ENCODE peak calls at places on chromosomes 5 and 9, in six cellular contexts. One of them, this sample, is unnamed.

GRCh38 chr5:145473032-145473642 is 362.0 kb downstream of the PRELID2 start:
- DNase-seq in AG04449: no peak
- DNase-seq in cardiac muscle cell: peak; percentile 19
- DNase-seq in cardiac fibroblast: peak; percentile 17
- DNase-seq in nephron progenitor cell: no peak
- DNase-seq in Caco-2: no peak
- DNase-seq in this sample: peak; percentile 41

GRCh38 chr5:82777106-82777505 is 300.1 kb downstream of the TMEM167A start:
- DNase-seq in Caco-2: no peak
- DNase-seq in AG04449: no peak
- DNase-seq in nephron progenitor cell: no peak
- DNase-seq in cardiac muscle cell: no peak
- DNase-seq in cardiac fibroblast: no peak
- DNase-seq in this sample: no peak

GRCh38 chr5:128687930-128688329 is 149.9 kb upstream of the FBN2 start:
- DNase-seq in cardiac muscle cell: no peak
- DNase-seq in AG04449: no peak
- DNase-seq in cardiac fibroblast: no peak
- DNase-seq in Caco-2: no peak
- DNase-seq in nephron progenitor cell: no peak
- DNase-seq in this sample: no peak

GRCh38 chr9:107707915-107708441 is 218.4 kb upstream of the KLF4 start:
- DNase-seq in cardiac fibroblast: peak; percentile 47
- DNase-seq in Caco-2: no peak
- DNase-seq in cardiac muscle cell: no peak
- DNase-seq in AG04449: no peak
- DNase-seq in nephron progenitor cell: no peak
- DNase-seq in this sample: peak; percentile 60

GRCh38 chr9:16460711-16461110 is 409.8 kb downstream of the BNC2 start:
- DNase-seq in cardiac fibroblast: no peak
- DNase-seq in nephron progenitor cell: no peak
- DNase-seq in Caco-2: no peak
- DNase-seq in AG04449: no peak
- DNase-seq in cardiac muscle cell: no peak
- DNase-seq in this sample: no peak

GRCh38 chr9:12426198-12426864 is 266.9 kb upstream of the TYRP1 start:
- DNase-seq in cardiac muscle cell: peak; percentile 52
- DNase-seq in nephron progenitor cell: no peak
- DNase-seq in cardiac fibroblast: peak; percentile 21
- DNase-seq in AG04449: no peak
- DNase-seq in Caco-2: no peak
- DNase-seq in this sample: no peak

GRCh38 chr9:135551031-135551430 is 5.1 kb downstream of the OBP2A start:
- DNase-seq in AG04449: no peak
- DNase-seq in cardiac muscle cell: no peak
- DNase-seq in Caco-2: no peak
- DNase-seq in nephron progenitor cell: no peak
- DNase-seq in cardiac fibroblast: no peak
- DNase-seq in this sample: no peak

GRCh38 chr9:120545691-120546565 is 34.0 kb downstream of the CDK5RAP2 start:
- DNase-seq in nephron progenitor cell: no peak
- DNase-seq in Caco-2: no peak
- DNase-seq in cardiac muscle cell: no peak
- DNase-seq in AG04449: no peak
- DNase-seq in cardiac fibroblast: no peak
- DNase-seq in this sample: no peak

GRCh38 chr5:141878186-141878770 is at the start of gene PCDH1:
- DNase-seq in cardiac fibroblast: peak; percentile 50
- DNase-seq in Caco-2: no peak
- DNase-seq in AG04449: no peak
- DNase-seq in nephron progenitor cell: peak; percentile 65
- DNase-seq in cardiac muscle cell: peak; percentile 74
- DNase-seq in this sample: peak; percentile 13

GRCh38 chr9:88396836-88397577 is 8.8 kb downstream of the SPIN1 start:
- DNase-seq in AG04449: no peak
- DNase-seq in cardiac fibroblast: peak; percentile 67
- DNase-seq in nephron progenitor cell: no peak
- DNase-seq in cardiac muscle cell: no peak
- DNase-seq in Caco-2: no peak
- DNase-seq in this sample: peak; percentile 47

GRCh38 chr5:96146675-96147074 is 185.0 kb upstream of the ELL2 start:
- DNase-seq in cardiac muscle cell: no peak
- DNase-seq in AG04449: peak; percentile 60
- DNase-seq in nephron progenitor cell: no peak
- DNase-seq in cardiac fibroblast: peak; percentile 63
- DNase-seq in Caco-2: peak; percentile 45
- DNase-seq in this sample: peak; percentile 94

GRCh38 chr9:109064963-109065701 is 51.8 kb upstream of the CTNNAL1 start:
- DNase-seq in cardiac muscle cell: no peak
- DNase-seq in Caco-2: peak; percentile 67
- DNase-seq in AG04449: no peak
- DNase-seq in cardiac fibroblast: no peak
- DNase-seq in nephron progenitor cell: no peak
- DNase-seq in this sample: peak; percentile 27

GRCh38 chr5:88736494-88736893 is 146.5 kb downstream of the MEF2C start:
- DNase-seq in nephron progenitor cell: no peak
- DNase-seq in Caco-2: no peak
- DNase-seq in cardiac muscle cell: no peak
- DNase-seq in cardiac fibroblast: no peak
- DNase-seq in AG04449: no peak
- DNase-seq in this sample: no peak

GRCh38 chr5:1431021-1431811 is 14.0 kb downstream of the SLC6A3 start:
- DNase-seq in cardiac muscle cell: no peak
- DNase-seq in Caco-2: peak; percentile 26
- DNase-seq in nephron progenitor cell: no peak
- DNase-seq in cardiac fibroblast: no peak
- DNase-seq in AG04449: no peak
- DNase-seq in this sample: no peak

GRCh38 chr9:35996358-35996970 is 38.5 kb upstream of the OR2S2 start:
- DNase-seq in nephron progenitor cell: no peak
- DNase-seq in Caco-2: no peak
- DNase-seq in AG04449: no peak
- DNase-seq in cardiac fibroblast: peak; percentile 44
- DNase-seq in cardiac muscle cell: peak; percentile 36
- DNase-seq in this sample: peak; percentile 32

GRCh38 chr9:101350285-101350684 is 34.5 kb downstream of the BAAT start:
- DNase-seq in Caco-2: no peak
- DNase-seq in AG04449: no peak
- DNase-seq in cardiac fibroblast: no peak
- DNase-seq in cardiac muscle cell: no peak
- DNase-seq in nephron progenitor cell: no peak
- DNase-seq in this sample: no peak

GRCh38 chr9:120919639-120920494 is 6.7 kb downstream of the TRAF1 start:
- DNase-seq in cardiac muscle cell: no peak
- DNase-seq in cardiac fibroblast: no peak
- DNase-seq in Caco-2: no peak
- DNase-seq in nephron progenitor cell: no peak
- DNase-seq in AG04449: no peak
- DNase-seq in this sample: no peak

DNA sequence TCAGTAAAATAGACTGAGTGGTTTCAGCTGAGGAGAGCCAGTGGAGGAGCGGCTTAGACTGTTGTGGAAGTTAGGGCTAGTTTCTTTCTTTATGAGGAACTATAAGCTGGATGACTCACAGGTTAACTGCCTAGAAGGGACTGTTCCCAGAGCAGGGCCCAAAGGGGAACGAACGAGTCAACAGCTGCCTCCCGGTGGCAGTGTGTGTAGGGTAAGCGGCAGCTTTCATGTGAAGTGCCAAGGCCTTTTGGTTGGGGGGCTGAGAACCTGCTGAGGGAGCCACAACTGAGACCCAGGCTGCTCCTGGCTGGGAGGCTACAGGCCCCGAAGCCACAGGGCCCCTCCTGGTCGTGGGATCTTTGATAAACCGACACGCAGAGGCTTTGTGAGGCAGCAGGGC is 7.0 kb downstream of the SQSTM1 start:
- DNase-seq in cardiac fibroblast: no peak
- DNase-seq in nephron progenitor cell: no peak
- DNase-seq in Caco-2: no peak
- DNase-seq in cardiac muscle cell: no peak
- DNase-seq in AG04449: no peak
- DNase-seq in this sample: peak; percentile 62
- TF ChIP-seq CTCF in cardiac fibroblast: no peak
- TF ChIP-seq CTCF in nephron progenitor cell: no peak
- TF ChIP-seq CTCF in Caco-2: no peak
- TF ChIP-seq CTCF in cardiac muscle cell: no peak
- TF ChIP-seq CTCF in AG04449: no peak
- TF ChIP-seq CTCF in this sample: no peak

GRCh38 chr5:78373231-78373630 is 12.8 kb downstream of the SCAMP1 start:
- DNase-seq in nephron progenitor cell: no peak
- DNase-seq in cardiac muscle cell: no peak
- DNase-seq in Caco-2: no peak
- DNase-seq in cardiac fibroblast: no peak
- DNase-seq in AG04449: no peak
- DNase-seq in this sample: no peak
- TF ChIP-seq CTCF in nephron progenitor cell: no peak
- TF ChIP-seq CTCF in cardiac muscle cell: no peak
- TF ChIP-seq CTCF in Caco-2: no peak
- TF ChIP-seq CTCF in cardiac fibroblast: no peak
- TF ChIP-seq CTCF in AG04449: no peak
- TF ChIP-seq CTCF in this sample: no peak

DNA sequence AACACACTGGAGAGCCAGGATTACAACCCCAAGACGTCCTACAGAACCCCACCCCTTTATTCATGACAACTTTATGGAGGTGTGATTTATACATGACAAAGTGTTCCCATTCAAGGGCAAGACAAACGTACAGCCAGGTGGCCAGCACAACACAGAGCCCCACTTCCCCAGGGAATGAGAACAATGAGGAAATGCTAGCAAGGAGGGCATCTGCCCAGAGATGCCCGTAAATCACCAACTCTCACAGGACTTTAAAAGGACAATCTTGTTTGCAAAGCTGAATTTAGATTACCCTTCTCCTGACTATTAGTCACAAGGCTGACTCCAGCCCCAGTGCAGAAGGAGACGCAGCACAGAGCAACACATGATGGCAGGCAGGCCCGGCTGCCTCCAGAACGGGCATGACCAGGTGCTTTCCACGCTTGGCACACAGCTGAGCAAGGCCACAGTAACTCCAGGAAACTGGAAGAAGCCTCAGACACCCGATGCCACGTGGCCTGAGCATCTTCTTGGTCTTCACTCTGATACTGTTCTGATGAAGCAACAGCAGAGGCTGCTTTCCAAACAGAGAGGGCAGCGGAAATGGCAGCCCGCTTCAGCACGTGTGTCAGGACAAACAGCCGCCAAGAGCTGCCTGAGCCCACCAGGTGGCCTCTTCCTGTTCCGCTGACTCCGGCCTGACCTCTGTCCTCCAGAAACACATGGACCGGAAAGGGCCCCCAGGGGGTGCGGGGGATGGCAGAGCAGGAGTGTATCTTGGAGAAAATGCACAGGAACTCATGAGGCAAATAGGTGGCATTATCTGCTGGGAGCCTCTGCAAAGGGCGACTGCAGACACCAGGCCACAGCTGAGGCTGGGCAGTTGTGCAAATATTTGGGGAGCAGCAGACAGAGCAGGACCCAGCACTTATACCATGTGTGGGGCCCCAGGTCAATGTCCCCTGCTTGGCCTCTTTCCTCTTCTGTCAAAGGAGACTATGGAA is 51.3 kb downstream of the ROR2 start:
- DNase-seq in nephron progenitor cell: peak; percentile 63
- DNase-seq in cardiac fibroblast: peak; percentile 69
- DNase-seq in cardiac muscle cell: no peak
- DNase-seq in Caco-2: no peak
- DNase-seq in AG04449: no peak
- DNase-seq in this sample: no peak
- TF ChIP-seq CTCF in nephron progenitor cell: no peak
- TF ChIP-seq CTCF in cardiac fibroblast: no peak
- TF ChIP-seq CTCF in cardiac muscle cell: no peak
- TF ChIP-seq CTCF in Caco-2: no peak
- TF ChIP-seq CTCF in AG04449: no peak
- TF ChIP-seq CTCF in this sample: no peak

DNA sequence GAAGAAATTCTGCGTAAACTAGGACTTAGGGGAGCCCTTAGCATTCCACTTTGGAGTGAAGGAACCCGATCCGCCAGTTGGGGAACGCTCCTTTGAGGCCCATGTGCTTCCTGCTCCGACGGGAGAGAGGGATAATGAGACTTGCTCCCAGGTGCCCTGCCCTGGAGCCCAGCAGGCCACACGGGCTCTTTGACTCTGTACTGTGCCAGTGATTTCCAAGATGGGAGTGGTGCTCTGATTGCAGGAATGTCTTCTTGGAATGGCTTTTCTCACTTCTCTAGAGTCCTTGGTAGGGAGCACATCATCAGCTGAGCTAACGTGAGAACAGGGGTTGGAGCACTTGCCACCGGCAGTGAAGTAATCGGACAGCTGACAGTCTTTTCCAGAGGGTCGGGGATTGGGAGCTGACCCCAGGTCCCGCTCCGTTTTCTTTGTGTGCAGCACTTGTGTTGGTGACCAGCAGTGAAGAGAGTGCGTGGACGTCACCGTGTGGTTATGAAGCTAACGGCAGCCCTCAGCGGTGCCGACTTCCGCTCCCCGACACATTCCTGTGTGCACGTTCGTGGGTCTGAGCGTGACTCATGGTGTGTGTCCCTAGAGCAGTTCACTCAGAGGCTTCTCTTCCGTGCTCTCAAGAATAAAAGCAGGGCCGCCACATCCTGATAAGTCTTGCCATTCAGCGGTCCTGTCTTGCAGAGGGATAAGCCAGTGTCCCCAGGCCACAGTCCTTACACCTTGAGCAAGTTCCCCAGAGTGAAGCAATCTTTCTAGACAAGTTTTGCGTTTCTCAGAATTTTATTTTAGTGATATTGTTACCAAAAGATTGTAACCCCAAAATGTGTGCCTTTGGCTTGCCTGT is 25.6 kb downstream of the ABL1 start:
- DNase-seq in AG04449: peak; percentile 95
- DNase-seq in cardiac muscle cell: peak; percentile 81
- DNase-seq in cardiac fibroblast: peak; percentile 96
- DNase-seq in Caco-2: no peak
- DNase-seq in nephron progenitor cell: no peak
- DNase-seq in this sample: peak; percentile 97
- TF ChIP-seq CTCF in AG04449: peak; percentile 54
- TF ChIP-seq CTCF in cardiac muscle cell: peak; percentile 47
- TF ChIP-seq CTCF in cardiac fibroblast: peak; percentile 38
- TF ChIP-seq CTCF in Caco-2: no peak
- TF ChIP-seq CTCF in nephron progenitor cell: no peak
- TF ChIP-seq CTCF in this sample: peak; percentile 39

GRCh38 chr5:16844952-16845351 is 91.1 kb downstream of the MYO10 start:
- DNase-seq in Caco-2: no peak
- DNase-seq in nephron progenitor cell: no peak
- DNase-seq in cardiac fibroblast: no peak
- DNase-seq in AG04449: no peak
- DNase-seq in cardiac muscle cell: no peak
- DNase-seq in this sample: no peak
- TF ChIP-seq CTCF in Caco-2: no peak
- TF ChIP-seq CTCF in nephron progenitor cell: no peak
- TF ChIP-seq CTCF in cardiac fibroblast: no peak
- TF ChIP-seq CTCF in AG04449: no peak
- TF ChIP-seq CTCF in cardiac muscle cell: peak; percentile 7
- TF ChIP-seq CTCF in this sample: no peak

DNA sequence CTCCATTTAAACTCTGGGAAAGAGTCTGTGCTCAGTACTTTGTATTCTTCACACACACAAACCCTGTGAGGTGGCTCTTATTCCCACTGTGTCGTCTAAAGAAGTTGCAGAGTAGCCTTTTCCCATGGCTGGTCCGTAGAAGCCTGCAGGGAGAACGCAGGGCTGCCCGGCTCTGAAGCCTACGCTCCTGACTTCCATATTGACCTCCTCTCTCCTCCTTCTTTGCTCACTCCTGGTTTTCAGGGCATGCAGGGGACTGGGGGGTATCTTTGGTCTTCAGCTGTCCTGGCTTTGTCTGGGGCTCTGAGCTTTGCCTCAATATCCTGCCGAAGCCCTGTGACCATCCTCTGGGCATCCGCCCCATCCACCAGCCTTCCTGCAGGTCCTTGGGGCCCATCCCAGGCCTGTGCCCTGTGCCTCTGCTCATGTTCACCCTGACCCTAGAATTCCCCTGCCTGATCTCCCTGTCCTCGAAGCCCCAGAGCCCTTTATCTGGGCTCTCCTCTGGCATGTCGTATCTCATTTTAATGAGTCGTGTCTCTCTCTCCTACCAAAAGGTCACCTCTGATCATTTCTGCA is 83.8 kb upstream of the FSTL4 start:
- DNase-seq in cardiac muscle cell: no peak
- DNase-seq in cardiac fibroblast: no peak
- DNase-seq in nephron progenitor cell: no peak
- DNase-seq in Caco-2: no peak
- DNase-seq in AG04449: no peak
- DNase-seq in this sample: no peak
- TF ChIP-seq CTCF in cardiac muscle cell: no peak
- TF ChIP-seq CTCF in cardiac fibroblast: no peak
- TF ChIP-seq CTCF in nephron progenitor cell: no peak
- TF ChIP-seq CTCF in Caco-2: no peak
- TF ChIP-seq CTCF in AG04449: no peak
- TF ChIP-seq CTCF in this sample: no peak

This sample was measured in foreskin fibroblast.